ENCODE peak calls at places on chromosomes 11 and 22, in seven cellular contexts. C is A549; J is left ventricle myocardium inferior; I is CD8-positive, alpha-beta memory T cell; A is GM23338; G is sigmoid colon; P is neuronal stem cell. D is an unnamed sample.

GRCh38 chr22:43440556-43440955 is 28.7 kb downstream of the MPPED1 start:
- DNase-seq in C (no peak), J (no peak), I (no peak), A (no peak), G (no peak), P (no peak), D (no peak)

GRCh38 chr11:14908214-14908880 is 16.3 kb upstream of the CYP2R1 start:
- DNase-seq in C (peak; percentile 32), J (no peak), I (no peak), A (peak; percentile 70), G (no peak), P (no peak), D (no peak)

GRCh38 chr22:37643225-37643847 is 3.9 kb downstream of the SH3BP1 start:
- DNase-seq in C (peak; percentile 78), J (peak; percentile 87), I (peak; percentile 68), A (peak; percentile 88), G (peak; percentile 92), P (peak; percentile 79), D (peak; percentile 87)

GRCh38 chr22:28894320-28894719 is 10.9 kb downstream of the ZNRF3 start:
- DNase-seq in C (no peak), J (peak; percentile 47), I (no peak), A (no peak), G (no peak), P (no peak), D (no peak)

GRCh38 chr22:39739338-39740027 is 154.1 kb downstream of the ENTHD1 start:
- DNase-seq in C (no peak), J (no peak), I (no peak), A (no peak), G (no peak), P (no peak), D (no peak)

GRCh38 chr11:34264266-34265110 is 93.3 kb downstream of the ABTB2 start:
- DNase-seq in C (no peak), J (no peak), I (no peak), A (no peak), G (no peak), P (no peak), D (no peak)

GRCh38 chr11:69052343-69053168 is 3.8 kb downstream of the TPCN2 start:
- DNase-seq in C (no peak), J (no peak), I (no peak), A (no peak), G (no peak), P (no peak), D (peak; percentile 54)

GRCh38 chr11:75236062-75236461 is 4.5 kb upstream of the TPBGL start:
- DNase-seq in C (no peak), J (no peak), I (no peak), A (peak; percentile 26), G (no peak), P (no peak), D (no peak)

GRCh38 chr11:19777342-19778102 is 64.9 kb downstream of the NAV2 start:
- DNase-seq in C (peak; percentile 68), J (no peak), I (no peak), A (peak; percentile 75), G (no peak), P (no peak), D (no peak)

GRCh38 chr11:112293614-112294013 is 33.0 kb upstream of the PLET1 start:
- DNase-seq in C (no peak), J (peak; percentile 31), I (no peak), A (no peak), G (peak; percentile 27), P (no peak), D (no peak)

GRCh38 chr22:45263790-45264269 is 20.9 kb upstream of the UPK3A start:
- DNase-seq in C (peak; percentile 81), J (peak; percentile 72), I (no peak), A (peak; percentile 85), G (peak; percentile 93), P (no peak), D (peak; percentile 88)

GRCh38 chr11:65576867-65577755 is 1.3 kb downstream of the EHBP1L1 start:
- DNase-seq in C (peak; percentile 94), J (peak; percentile 55), I (peak; percentile 28), A (no peak), G (peak; percentile 92), P (no peak), D (peak; percentile 84)

GRCh38 chr11:19525276-19525675 is 187.4 kb upstream of the NAV2 start:
- DNase-seq in C (no peak), J (no peak), I (no peak), A (no peak), G (no peak), P (no peak), D (no peak)

GRCh38 chr11:1228183-1228821 is 5.4 kb downstream of the MUC5B start:
- DNase-seq in C (no peak), J (no peak), I (no peak), A (no peak), G (peak; percentile 63), P (no peak), D (peak; percentile 34)

GRCh38 chr11:101430236-101430635 is 153.6 kb downstream of the TRPC6 start:
- DNase-seq in C (no peak), J (no peak), I (no peak), A (no peak), G (no peak), P (no peak), D (no peak)

GRCh38 chr11:12330491-12331231 is 46.7 kb upstream of the PARVA start:
- DNase-seq in C (no peak), J (no peak), I (no peak), A (peak; percentile 42), G (no peak), P (peak; percentile 57), D (no peak)

GRCh38 chr22:38882480-38882879 is 10.5 kb upstream of the CBX6 start:
- DNase-seq in C (no peak), J (no peak), I (no peak), A (no peak), G (no peak), P (no peak), D (peak; percentile 79)

GRCh38 chr11:46271875-46272815 is 5.3 kb upstream of the CREB3L1 start:
- DNase-seq in C (no peak), J (no peak), I (no peak), A (no peak), G (no peak), P (no peak), D (no peak)

GRCh38 chr22:36156515-36157419 is 3.8 kb downstream of the APOL3 start:
- DNase-seq in C (no peak), J (peak; percentile 88), I (peak; percentile 63), A (peak; percentile 72), G (peak; percentile 96), P (no peak), D (peak; percentile 95)

GRCh38 chr11:103339485-103339857 is 230.2 kb downstream of the DYNC2H1 start:
- DNase-seq in C (no peak), J (no peak), I (no peak), A (no peak), G (no peak), P (no peak), D (no peak)

GRCh38 chr11:117839936-117840813 is 15.6 kb upstream of the FXYD2 start:
- DNase-seq in C (no peak), J (peak; percentile 5), I (no peak), A (no peak), G (peak; percentile 56), P (no peak), D (peak; percentile 31)

GRCh38 chr11:61964941-61965282 is 2.5 kb downstream of the FTH1 start:
- DNase-seq in C (no peak), J (no peak), I (no peak), A (no peak), G (no peak), P (no peak), D (no peak)
- H3K4me1 ChIP-seq in C (peaks cover 55% of the 10 kb centered on the region), J (peaks cover 94% of the 10 kb centered on the region), I (peaks cover 38% of the 10 kb centered on the region), A (peaks cover 29% of the 10 kb centered on the region), G (peaks cover 66% of the 10 kb centered on the region), P (peaks cover 4% of the 10 kb centered on the region), D (peaks cover 28% of the 10 kb centered on the region)

GRCh38 chr11:128324051-128324481 is 263.3 kb downstream of the ETS1 start:
- DNase-seq in C (no peak), J (no peak), I (no peak), A (no peak), G (no peak), P (no peak), D (no peak)
- H3K4me1 ChIP-seq in C (no peaks in the 10 kb centered on the region), J (peaks cover 25% of the 10 kb centered on the region), I (peaks cover 95% of the 10 kb centered on the region), A (no peaks in the 10 kb centered on the region), G (no peaks in the 10 kb centered on the region), P (peaks cover 5% of the 10 kb centered on the region), D (peaks cover 1% of the 10 kb centered on the region)

GRCh38 chr11:120342226-120342625 is 6.0 kb downstream of the ARHGEF12 start:
- DNase-seq in C (no peak), J (no peak), I (no peak), A (no peak), G (no peak), P (no peak), D (no peak)

GRCh38 chr11:120346233-120346632 is 10.0 kb downstream of the ARHGEF12 start:
- DNase-seq in C (no peak), J (no peak), I (no peak), A (no peak), G (no peak), P (no peak), D (no peak)

GRCh38 chr11:120342678-120343077 is 6.5 kb downstream of the ARHGEF12 start:
- DNase-seq in C (no peak), J (no peak), I (no peak), A (no peak), G (no peak), P (no peak), D (no peak)

GRCh38 chr11:120343429-120343828 is 7.2 kb downstream of the ARHGEF12 start:
- DNase-seq in C (no peak), J (no peak), I (no peak), A (peak; percentile 12), G (no peak), P (no peak), D (no peak)

DNA sequence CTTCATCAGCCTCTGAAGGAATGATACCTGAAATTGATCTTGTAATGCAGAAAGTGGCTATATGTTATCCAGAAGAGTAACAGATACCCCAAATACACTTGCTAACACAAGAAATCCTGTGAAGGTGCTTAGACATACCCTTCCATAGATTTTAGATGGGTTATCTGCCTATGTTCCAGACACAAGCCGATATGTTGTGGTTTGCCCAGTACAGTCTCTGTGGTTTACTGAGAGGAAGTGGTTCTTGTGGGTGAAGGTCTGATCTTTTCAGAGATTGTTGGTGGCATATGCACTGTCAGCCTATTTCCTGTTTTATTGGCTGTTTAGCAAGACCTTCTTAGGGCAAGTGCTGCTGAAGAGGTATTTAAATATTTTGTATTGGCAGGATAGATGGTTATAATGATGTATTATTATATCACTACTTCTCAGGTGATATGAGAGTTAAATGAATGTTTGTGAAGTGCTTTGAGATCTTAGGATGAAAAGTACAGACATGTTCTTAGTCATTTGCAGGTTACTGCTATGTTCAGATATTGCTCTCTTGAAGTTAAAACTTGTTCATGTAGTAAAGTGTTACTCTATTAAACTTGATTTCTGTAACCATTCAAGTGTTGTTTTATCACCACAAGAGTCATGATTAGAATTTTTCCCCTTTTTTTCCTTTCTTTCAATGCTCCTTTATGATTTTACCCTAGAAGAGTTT is 8.2 kb downstream of the ARHGEF12 start:
- DNase-seq in C (no peak), J (no peak), I (peak; percentile 76), A (no peak), G (no peak), P (no peak), D (no peak)
- H3K4me1 ChIP-seq in C (peaks cover 40% of the 10 kb centered on the region), J (peaks cover 97% of the 10 kb centered on the region), I (peaks cover 28% of the 10 kb centered on the region), A (peaks cover 18% of the 10 kb centered on the region), G (peaks cover 90% of the 10 kb centered on the region), P (peaks cover 10% of the 10 kb centered on the region), D (peaks cover 7% of the 10 kb centered on the region)

DNA sequence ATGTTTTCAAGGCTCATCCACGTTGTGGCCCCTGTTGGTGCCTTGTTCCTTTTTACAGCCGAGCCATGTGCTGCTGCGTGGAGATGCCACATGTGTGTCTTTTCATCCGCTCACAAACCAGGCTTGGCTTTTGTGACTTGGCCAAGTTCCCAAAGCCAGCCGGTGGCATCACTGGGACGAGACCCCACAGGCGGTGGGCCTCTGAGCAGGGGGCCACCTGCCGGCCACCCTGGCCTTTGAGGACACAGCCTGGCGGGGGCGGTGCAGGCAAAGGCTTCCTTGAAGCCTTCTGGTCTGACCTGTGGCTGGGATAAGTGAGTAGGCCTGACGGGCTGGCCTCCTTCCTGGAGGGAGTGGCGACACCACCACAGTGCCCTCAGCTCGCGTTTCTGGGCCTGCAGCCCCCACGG is 10.6 kb downstream of the GRK2 start:
- DNase-seq in C (no peak), J (no peak), I (no peak), A (peak; percentile 59), G (peak; percentile 74), P (no peak), D (peak; percentile 81)
- H3K4me1 ChIP-seq in C (peaks cover 4% of the 10 kb centered on the region), J (peaks cover 94% of the 10 kb centered on the region), I (peaks cover 91% of the 10 kb centered on the region), A (peaks cover 15% of the 10 kb centered on the region), G (peaks cover 65% of the 10 kb centered on the region), P (peaks cover 6% of the 10 kb centered on the region), D (peaks cover 42% of the 10 kb centered on the region)